ENCODE peak calls at places on chromosomes 2 and 18, in eight cellular contexts. One of them, this sample, is unnamed.

GRCh38 chr2:169302364-169302763 is 60.0 kb downstream of the LRP2 start:
- DNase-seq in psoas muscle: no peak
- DNase-seq in AG09309: no peak
- DNase-seq in GM23248: no peak
- DNase-seq in heart left ventricle: no peak
- DNase-seq in stomach: no peak
- DNase-seq in AG04450: no peak
- DNase-seq in GM23338: no peak
- DNase-seq in this sample: no peak

GRCh38 chr2:118386636-118387302 is 298.5 kb downstream of the INSIG2 start:
- DNase-seq in heart left ventricle: no peak
- DNase-seq in psoas muscle: no peak
- DNase-seq in AG09309: peak; percentile 27
- DNase-seq in AG04450: peak; percentile 44
- DNase-seq in stomach: no peak
- DNase-seq in GM23248: peak; percentile 98
- DNase-seq in GM23338: no peak
- DNase-seq in this sample: no peak

GRCh38 chr2:41510108-41510507 is 537.7 kb upstream of the PKDCC start:
- DNase-seq in AG04450: no peak
- DNase-seq in AG09309: no peak
- DNase-seq in GM23338: no peak
- DNase-seq in heart left ventricle: no peak
- DNase-seq in GM23248: no peak
- DNase-seq in stomach: no peak
- DNase-seq in psoas muscle: no peak
- DNase-seq in this sample: no peak

GRCh38 chr2:39542523-39542922 is 105.4 kb upstream of the MAP4K3 start:
- DNase-seq in GM23338: no peak
- DNase-seq in heart left ventricle: no peak
- DNase-seq in GM23248: no peak
- DNase-seq in stomach: no peak
- DNase-seq in AG09309: no peak
- DNase-seq in psoas muscle: no peak
- DNase-seq in AG04450: no peak
- DNase-seq in this sample: no peak

GRCh38 chr2:239009001-239009961 is 161.4 kb downstream of the TWIST2 start:
- DNase-seq in psoas muscle: no peak
- DNase-seq in GM23338: peak; percentile 25
- DNase-seq in AG04450: no peak
- DNase-seq in heart left ventricle: no peak
- DNase-seq in stomach: peak; percentile 0
- DNase-seq in GM23248: no peak
- DNase-seq in AG09309: no peak
- DNase-seq in this sample: no peak

GRCh38 chr18:70154591-70155194 is 50.8 kb downstream of the RTTN start:
- DNase-seq in psoas muscle: no peak
- DNase-seq in stomach: no peak
- DNase-seq in AG09309: peak; percentile 79
- DNase-seq in heart left ventricle: no peak
- DNase-seq in GM23248: peak; percentile 60
- DNase-seq in GM23338: no peak
- DNase-seq in AG04450: peak; percentile 78
- DNase-seq in this sample: no peak

GRCh38 chr2:54469484-54470053 is 13.4 kb downstream of the SPTBN1 start:
- DNase-seq in GM23338: peak; percentile 15
- DNase-seq in stomach: no peak
- DNase-seq in AG09309: no peak
- DNase-seq in heart left ventricle: no peak
- DNase-seq in GM23248: no peak
- DNase-seq in psoas muscle: no peak
- DNase-seq in AG04450: no peak
- DNase-seq in this sample: no peak

GRCh38 chr2:238290079-238290478 is 1.7 kb upstream of the PER2 start:
- DNase-seq in GM23338: peak; percentile 72
- DNase-seq in stomach: peak; percentile 90
- DNase-seq in heart left ventricle: no peak
- DNase-seq in AG09309: no peak
- DNase-seq in psoas muscle: peak; percentile 40
- DNase-seq in AG04450: no peak
- DNase-seq in GM23248: no peak
- DNase-seq in this sample: peak; percentile 53

GRCh38 chr2:29005331-29005730 is 24.2 kb downstream of the TOGARAM2 start:
- DNase-seq in psoas muscle: no peak
- DNase-seq in stomach: no peak
- DNase-seq in AG09309: no peak
- DNase-seq in AG04450: no peak
- DNase-seq in GM23248: no peak
- DNase-seq in heart left ventricle: no peak
- DNase-seq in GM23338: no peak
- DNase-seq in this sample: no peak

GRCh38 chr2:41782306-41783158 is 265.3 kb upstream of the PKDCC start:
- DNase-seq in AG04450: peak; percentile 6
- DNase-seq in GM23248: peak; percentile 52
- DNase-seq in GM23338: peak; percentile 58
- DNase-seq in heart left ventricle: no peak
- DNase-seq in AG09309: no peak
- DNase-seq in stomach: no peak
- DNase-seq in psoas muscle: no peak
- DNase-seq in this sample: no peak

GRCh38 chr2:30398084-30398483 is 49.0 kb upstream of the LCLAT1 start:
- DNase-seq in heart left ventricle: no peak
- DNase-seq in GM23338: no peak
- DNase-seq in GM23248: peak; percentile 2
- DNase-seq in stomach: no peak
- DNase-seq in AG09309: no peak
- DNase-seq in psoas muscle: no peak
- DNase-seq in AG04450: no peak
- DNase-seq in this sample: no peak

GRCh38 chr2:178700922-178701342 is 106.3 kb downstream of the TTN start:
- DNase-seq in AG09309: no peak
- DNase-seq in stomach: no peak
- DNase-seq in AG04450: no peak
- DNase-seq in psoas muscle: no peak
- DNase-seq in heart left ventricle: no peak
- DNase-seq in GM23338: peak; percentile 77
- DNase-seq in GM23248: peak; percentile 55
- DNase-seq in this sample: no peak

GRCh38 chr2:41294331-41294730 is 753.5 kb upstream of the PKDCC start:
- DNase-seq in psoas muscle: no peak
- DNase-seq in AG09309: no peak
- DNase-seq in GM23248: peak; percentile 1
- DNase-seq in GM23338: peak; percentile 31
- DNase-seq in AG04450: no peak
- DNase-seq in stomach: no peak
- DNase-seq in heart left ventricle: peak; percentile 14
- DNase-seq in this sample: no peak

GRCh38 chr2:2573658-2574293 is 242.7 kb upstream of the MYT1L start:
- DNase-seq in heart left ventricle: no peak
- DNase-seq in GM23338: no peak
- DNase-seq in AG09309: no peak
- DNase-seq in psoas muscle: no peak
- DNase-seq in AG04450: no peak
- DNase-seq in stomach: peak; percentile 14
- DNase-seq in GM23248: peak; percentile 22
- DNase-seq in this sample: no peak

DNA sequence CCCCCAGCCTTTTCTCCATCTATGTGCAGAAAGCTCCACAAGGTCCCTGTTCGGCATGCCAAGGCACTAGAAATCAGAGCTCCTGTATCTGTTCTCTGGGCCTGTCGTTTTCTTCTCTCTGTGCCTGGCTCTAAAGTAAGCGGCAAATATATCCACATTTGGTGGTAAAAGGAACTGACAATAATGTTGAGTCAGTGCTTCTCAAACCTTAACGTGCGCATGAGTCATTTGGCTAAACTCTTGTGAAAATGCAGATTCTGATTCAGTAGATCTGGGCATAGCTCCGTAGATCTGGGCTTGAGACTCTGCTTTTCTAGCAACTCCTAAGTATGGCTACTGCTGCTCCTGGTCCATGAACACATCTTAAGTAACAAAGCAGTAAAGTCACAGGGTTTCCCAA is 16.5 kb upstream of the ACSL3 start:
- DNase-seq in GM23338: no peak
- DNase-seq in AG04450: peak; percentile 58
- DNase-seq in GM23248: peak; percentile 97
- DNase-seq in stomach: no peak
- DNase-seq in AG09309: peak; percentile 76
- DNase-seq in heart left ventricle: no peak
- DNase-seq in psoas muscle: no peak
- DNase-seq in this sample: no peak
- H3K4me3 ChIP-seq in GM23338: no peak overlapping the region
- H3K4me3 ChIP-seq in AG04450: peak overlapping the region; percentile 14
- H3K4me3 ChIP-seq in GM23248: peak overlapping the region; percentile 35
- H3K4me3 ChIP-seq in stomach: no peak overlapping the region
- H3K4me3 ChIP-seq in AG09309: no peak overlapping the region
- H3K4me3 ChIP-seq in heart left ventricle: no peak overlapping the region
- H3K4me3 ChIP-seq in psoas muscle: no peak overlapping the region
- H3K4me3 ChIP-seq in this sample: no peak overlapping the region

GRCh38 chr2:231223001-231223375 is 24.6 kb downstream of the ARMC9 start:
- DNase-seq in AG04450: no peak
- DNase-seq in AG09309: no peak
- DNase-seq in heart left ventricle: no peak
- DNase-seq in stomach: no peak
- DNase-seq in psoas muscle: no peak
- DNase-seq in GM23338: no peak
- DNase-seq in GM23248: no peak
- DNase-seq in this sample: no peak

GRCh38 chr2:231228223-231228622 is 29.8 kb downstream of the ARMC9 start:
- DNase-seq in AG09309: no peak
- DNase-seq in heart left ventricle: no peak
- DNase-seq in GM23248: no peak
- DNase-seq in stomach: no peak
- DNase-seq in GM23338: no peak
- DNase-seq in psoas muscle: no peak
- DNase-seq in AG04450: no peak
- DNase-seq in this sample: no peak

GRCh38 chr2:231227309-231228162 is 29.1 kb downstream of the ARMC9 start:
- DNase-seq in AG04450: peak; percentile 33
- DNase-seq in heart left ventricle: no peak
- DNase-seq in stomach: peak; percentile 55
- DNase-seq in GM23248: peak; percentile 90
- DNase-seq in psoas muscle: peak; percentile 28
- DNase-seq in AG09309: peak; percentile 60
- DNase-seq in GM23338: peak; percentile 92
- DNase-seq in this sample: no peak

GRCh38 chr2:231223458-231223970 is 25.1 kb downstream of the ARMC9 start:
- DNase-seq in GM23248: no peak
- DNase-seq in psoas muscle: no peak
- DNase-seq in AG09309: no peak
- DNase-seq in stomach: no peak
- DNase-seq in GM23338: no peak
- DNase-seq in AG04450: peak; percentile 38
- DNase-seq in heart left ventricle: no peak
- DNase-seq in this sample: no peak

DNA sequence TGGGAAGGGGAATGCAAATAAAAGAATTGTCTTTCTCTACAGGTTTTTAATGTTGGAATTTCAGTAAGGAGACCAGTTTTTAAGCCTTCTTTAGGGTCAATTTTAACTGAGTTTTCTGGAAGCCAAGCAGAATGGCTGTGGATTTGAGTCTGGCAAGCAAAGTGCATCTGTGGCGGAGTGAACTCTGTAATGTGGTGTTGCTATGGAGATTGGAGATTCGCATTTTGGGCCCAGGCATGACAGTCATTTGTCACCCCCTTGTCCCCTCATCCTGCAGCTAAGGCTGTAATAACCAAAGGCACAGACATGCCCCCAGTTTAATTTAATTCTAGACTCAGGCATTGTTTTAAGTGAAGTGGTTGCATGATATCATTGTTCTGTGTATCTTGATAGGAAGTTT is 30.5 kb downstream of the ARMC9 start:
- DNase-seq in AG09309: no peak
- DNase-seq in heart left ventricle: no peak
- DNase-seq in psoas muscle: no peak
- DNase-seq in GM23248: no peak
- DNase-seq in GM23338: no peak
- DNase-seq in AG04450: no peak
- DNase-seq in stomach: no peak
- DNase-seq in this sample: no peak
- H3K4me3 ChIP-seq in AG09309: no peak overlapping the region
- H3K4me3 ChIP-seq in heart left ventricle: no peak overlapping the region
- H3K4me3 ChIP-seq in psoas muscle: no peak overlapping the region
- H3K4me3 ChIP-seq in GM23248: no peak overlapping the region
- H3K4me3 ChIP-seq in GM23338: no peak overlapping the region
- H3K4me3 ChIP-seq in AG04450: no peak overlapping the region
- H3K4me3 ChIP-seq in stomach: no peak overlapping the region
- H3K4me3 ChIP-seq in this sample: no peak overlapping the region

GRCh38 chr2:219575566-219576504 is 3.7 kb downstream of the INHA start:
- DNase-seq in AG09309: no peak
- DNase-seq in GM23338: no peak
- DNase-seq in AG04450: no peak
- DNase-seq in psoas muscle: no peak
- DNase-seq in GM23248: no peak
- DNase-seq in stomach: no peak
- DNase-seq in heart left ventricle: no peak
- DNase-seq in this sample: peak; percentile 64
- H3K4me3 ChIP-seq in AG09309: no peak overlapping the region
- H3K4me3 ChIP-seq in GM23338: no peak overlapping the region
- H3K4me3 ChIP-seq in AG04450: no peak overlapping the region
- H3K4me3 ChIP-seq in psoas muscle: no peak overlapping the region
- H3K4me3 ChIP-seq in GM23248: no peak overlapping the region
- H3K4me3 ChIP-seq in stomach: no peak overlapping the region
- H3K4me3 ChIP-seq in heart left ventricle: no peak overlapping the region
- H3K4me3 ChIP-seq in this sample: no peak overlapping the region

GRCh38 chr2:197675246-197675645 is at the start of gene RFTN2:
- DNase-seq in GM23338: no peak
- DNase-seq in psoas muscle: no peak
- DNase-seq in heart left ventricle: no peak
- DNase-seq in GM23248: peak; percentile 40
- DNase-seq in stomach: no peak
- DNase-seq in AG09309: no peak
- DNase-seq in AG04450: no peak
- DNase-seq in this sample: no peak
- H3K4me3 ChIP-seq in GM23338: peak within 1 kb of the TSS; percentile 43
- H3K4me3 ChIP-seq in psoas muscle: peak within 1 kb of the TSS; percentile 62
- H3K4me3 ChIP-seq in heart left ventricle: peak within 1 kb of the TSS; percentile 46
- H3K4me3 ChIP-seq in GM23248: peak within 1 kb of the TSS; percentile 85
- H3K4me3 ChIP-seq in stomach: peak within 1 kb of the TSS; percentile 25
- H3K4me3 ChIP-seq in AG09309: peak within 1 kb of the TSS; percentile 47
- H3K4me3 ChIP-seq in AG04450: peak within 1 kb of the TSS; percentile 62
- H3K4me3 ChIP-seq in this sample: no peak within 1 kb of the TSS

This sample was measured in pancreas.